ENCODE peak calls at places on chromosomes 4 and X, in six cellular contexts. N, T, A, Z, H and Q are unnamed samples.

GRCh38 chr4:164261831-164262230 is 492.1 kb upstream of the SMIM31 start:
- DNase-seq in T (no peak), H (no peak), N (no peak), A (no peak), Z (no peak), Q (no peak)

GRCh38 chrX:41302293-41302868 is 31.6 kb upstream of the DDX3X start:
- DNase-seq in T (peak; percentile 62), Z (no peak), A (no peak), H (no peak), N (no peak), Q (no peak)

GRCh38 chr4:109816082-109816442 is 500 bp downstream of the GAR1 start:
- DNase-seq in N (no peak), Z (peak; percentile 11), H (no peak), T (no peak), A (no peak), Q (peak; percentile 19)

GRCh38 chrX:132393992-132394391 is 94.8 kb downstream of the MBNL3 start:
- DNase-seq in H (no peak), A (no peak), Z (no peak), N (no peak), T (no peak), Q (no peak)

GRCh38 chr4:97153042-97153441 is 990.2 kb downstream of the STPG2 start:
- DNase-seq in H (no peak), T (no peak), N (no peak), A (no peak), Z (peak; percentile 50), Q (peak; percentile 31)

GRCh38 chrX:153397256-153397960 is 3.7 kb downstream of the PNMA6E start:
- DNase-seq in H (no peak), Z (no peak), T (no peak), A (no peak), N (peak; percentile 56), Q (no peak)

GRCh38 chrX:107935200-107935599 is 47.0 kb downstream of the TEX13B start:
- DNase-seq in H (no peak), Z (no peak), T (peak; percentile 10), N (no peak), A (no peak), Q (peak; percentile 26)

GRCh38 chr4:40976343-40976742 is 226.6 kb downstream of the NSUN7 start:
- DNase-seq in Z (peak; percentile 72), T (peak; percentile 63), A (peak; percentile 47), N (no peak), H (no peak), Q (peak; percentile 81)

GRCh38 chr4:118918388-118918787 is 29.7 kb downstream of the SYNPO2 start:
- DNase-seq in H (no peak), A (peak; percentile 38), Z (peak; percentile 30), N (no peak), T (peak; percentile 91), Q (no peak)

GRCh38 chr4:39928538-39928937 is 49.2 kb downstream of the PDS5A start:
- DNase-seq in A (no peak), N (no peak), T (no peak), Z (no peak), H (no peak), Q (no peak)

GRCh38 chr4:2939383-2940243 is 23.6 kb downstream of the NOP14 start:
- DNase-seq in T (no peak), H (no peak), N (peak; percentile 75), Z (no peak), A (no peak), Q (no peak)

GRCh38 chr4:71260544-71260943 is 78.3 kb upstream of the SLC4A4 start:
- DNase-seq in T (no peak), H (no peak), N (no peak), A (no peak), Z (no peak), Q (no peak)

GRCh38 chr4:10891866-10892265 is 207.3 kb upstream of the CLNK start:
- DNase-seq in Z (no peak), A (no peak), H (no peak), N (no peak), T (no peak), Q (no peak)

GRCh38 chr4:72975488-72975784 is 94.1 kb downstream of the COX18 start:
- DNase-seq in T (peak; percentile 55), H (no peak), Z (no peak), A (peak; percentile 13), N (no peak), Q (no peak)

GRCh38 chr4:41122775-41123174 is 91.6 kb downstream of the APBB2 start:
- DNase-seq in A (no peak), N (no peak), H (no peak), Z (no peak), T (no peak), Q (no peak)